ENCODE peak calls at places on chromosomes 7 and 10, in four cellular contexts. I is cerebellar cortex; H is CD8-positive, alpha-beta memory T cell; Y is head of caudate nucleus. O is an unnamed sample.

GRCh38 chr10:1059902-1060301 is 3.7 kb downstream of the WDR37 start:
- DNase-seq in I (no peak), H (no peak), Y (no peak), O (no peak)

GRCh38 chr7:106598663-106599342 is 62.2 kb downstream of the CCDC71L start:
- DNase-seq in Y (peak; percentile 44), H (peak; percentile 71), I (peak; percentile 15), O (peak; percentile 76)

GRCh38 chr7:106070201-106070551 is 41.9 kb downstream of the SYPL1 start:
- DNase-seq in Y (no peak), H (no peak), I (peak; percentile 77), O (no peak)

GRCh38 chr7:88226886-88227516 is 7.2 kb upstream of the SRI start:
- DNase-seq in Y (no peak), I (no peak), H (no peak), O (no peak)

GRCh38 chr7:111089822-111090426 is 1.0 kb upstream of the LRRN3 start:
- DNase-seq in Y (no peak), I (peak; percentile 78), H (no peak), O (peak; percentile 26)

GRCh38 chr7:72924748-72925545 is at the start of gene POM121:
- DNase-seq in I (peak; percentile 79), H (peak; percentile 88), Y (peak; percentile 87), O (peak; percentile 93)

GRCh38 chr7:2626498-2627117 is 5.2 kb upstream of the TTYH3 start:
- DNase-seq in I (no peak), H (no peak), Y (no peak), O (no peak)

GRCh38 chr7:256461-256940 is 33.5 kb upstream of the FOXL3 start:
- DNase-seq in H (peak; percentile 32), Y (no peak), I (no peak), O (no peak)

GRCh38 chr10:18325410-18325809 is 185.2 kb downstream of the CACNB2 start:
- DNase-seq in I (no peak), Y (no peak), H (no peak), O (no peak)

GRCh38 chr10:113454341-113455061 is 98.4 kb upstream of the HABP2 start:
- DNase-seq in H (no peak), I (peak; percentile 9), Y (peak; percentile 59), O (peak; percentile 44)

GRCh38 chr10:96614515-96614914 is 27.7 kb upstream of the TM9SF3 start:
- DNase-seq in I (no peak), Y (no peak), H (no peak), O (no peak)

GRCh38 chr7:69654849-69655707 is 56.8 kb downstream of the AUTS2 start:
- DNase-seq in H (no peak), I (no peak), Y (no peak), O (no peak)

GRCh38 chr7:19964198-19964597 is 190.8 kb upstream of the TMEM196 start:
- DNase-seq in H (no peak), I (no peak), Y (no peak), O (no peak)

GRCh38 chr7:31443457-31443856 is 70.4 kb upstream of the ITPRID1 start:
- DNase-seq in I (peak; percentile 70), H (no peak), Y (peak; percentile 32), O (peak; percentile 47)

GRCh38 chr7:99139031-99139430 is 4.9 kb downstream of the SMURF1 start:
- DNase-seq in H (no peak), Y (no peak), I (no peak), O (no peak)

GRCh38 chr7:92634924-92635519 is 44.8 kb upstream of the FAM133B start:
- DNase-seq in Y (no peak), H (no peak), I (no peak), O (no peak)

GRCh38 chr7:49775065-49775948 is 1.9 kb downstream of the VWC2 start:
- DNase-seq in Y (no peak), H (no peak), I (peak; percentile 71), O (peak; percentile 42)

GRCh38 chr7:73702665-73703064 is 16.8 kb downstream of the STX1A start:
- DNase-seq in Y (no peak), H (no peak), I (no peak), O (no peak)

GRCh38 chr10:12419279-12419847 is 70.0 kb downstream of the CAMK1D start:
- DNase-seq in I (no peak), H (peak; percentile 69), Y (no peak), O (no peak)

GRCh38 chr7:111092406-111093160 is 1.7 kb downstream of the LRRN3 start:
- DNase-seq in Y (no peak), I (peak; percentile 65), H (no peak), O (no peak)

GRCh38 chr10:615583-616152 is 73.8 kb downstream of the DIP2C start:
- DNase-seq in H (no peak), I (no peak), Y (peak; percentile 65), O (no peak)

GRCh38 chr10:7610651-7611389 is 55.9 kb downstream of the ITIH5 start:
- DNase-seq in I (peak; percentile 51), H (no peak), Y (no peak), O (no peak)

GRCh38 chr7:108561047-108561619 is 8.4 kb downstream of the THAP5 start:
- DNase-seq in Y (no peak), I (no peak), H (no peak), O (no peak)

GRCh38 chr10:99782447-99783286 is at the start of gene ABCC2:
- DNase-seq in H (no peak), I (no peak), Y (no peak), O (no peak)

GRCh38 chr7:80311313-80311712 is 176.7 kb downstream of the GNAI1 start:
- DNase-seq in H (no peak), I (no peak), Y (no peak), O (no peak)

GRCh38 chr7:1558841-1559625 is 3.0 kb upstream of the TMEM184A start:
- DNase-seq in H (peak; percentile 33), Y (no peak), I (no peak), O (no peak)

GRCh38 chr10:113273151-113273876 is 279.5 kb upstream of the HABP2 start:
- DNase-seq in Y (peak; percentile 57), H (no peak), I (peak; percentile 10), O (no peak)

GRCh38 chr10:124092270-124093075 is 925 bp downstream of the CHST15 start:
- DNase-seq in H (no peak), Y (peak; percentile 53), I (no peak), O (peak; percentile 83)

GRCh38 chr10:100829103-100829870 is 83.5 kb upstream of the SLF2 start:
- DNase-seq in Y (no peak), H (no peak), I (no peak), O (peak; percentile 63)

GRCh38 chr7:46175221-46175620 is 254.1 kb upstream of the IGFBP3 start:
- DNase-seq in I (no peak), Y (no peak), H (no peak), O (no peak)

GRCh38 chr10:28879875-28880381 is 202.6 kb downstream of the BAMBI start:
- DNase-seq in I (no peak), Y (no peak), H (no peak), O (no peak)

GRCh38 chr10:113178771-113179170 is 228.7 kb downstream of the TCF7L2 start:
- DNase-seq in H (no peak), Y (no peak), I (no peak), O (no peak)

GRCh38 chr10:18312385-18313145 is 172.3 kb downstream of the CACNB2 start:
- DNase-seq in H (no peak), I (peak; percentile 77), Y (no peak), O (peak; percentile 39)

GRCh38 chr7:152608656-152609055 is 67.3 kb downstream of the XRCC2 start:
- DNase-seq in Y (no peak), H (no peak), I (no peak), O (no peak)

GRCh38 chr7:128266891-128267839 is 26.1 kb downstream of the LEP start:
- DNase-seq in I (peak; percentile 79), H (no peak), Y (peak; percentile 37), O (no peak)

O was measured in GM20000.